ENCODE peak calls at places on chromosomes 12 and 14, in five cellular contexts. F is aorta, T is neuronal stem cell, P is uterus, N is heart left ventricle. S is an unnamed sample.

GRCh38 chr12:103387385-103387784 is 108.4 kb downstream of the C12orf42 start:
- DNase-seq in F (no peak), T (no peak), P (no peak), N (no peak), S (no peak)

GRCh38 chr12:98485792-98486347 is 29.5 kb upstream of the TMPO start:
- DNase-seq in F (no peak), T (no peak), P (no peak), N (no peak), S (no peak)

GRCh38 chr14:47438650-47439140 is 236.7 kb downstream of the MDGA2 start:
- DNase-seq in F (no peak), T (no peak), P (no peak), N (no peak), S (no peak)

GRCh38 chr14:67426983-67427601 is 15.1 kb upstream of the PLEK2 start:
- DNase-seq in F (peak; percentile 87), T (peak; percentile 67), P (peak; percentile 54), N (peak; percentile 80), S (peak; percentile 85)

GRCh38 chr14:47442206-47442605 is 233.2 kb downstream of the MDGA2 start:
- DNase-seq in F (no peak), T (peak; percentile 21), P (no peak), N (no peak), S (no peak)

GRCh38 chr14:103808403-103809001 is 38.9 kb downstream of the PPP1R13B start:
- DNase-seq in F (peak; percentile 88), T (peak; percentile 63), P (peak; percentile 76), N (peak; percentile 81), S (peak; percentile 69)

GRCh38 chr14:69693823-69694729 is 72.9 kb upstream of the SRSF5 start:
- DNase-seq in F (no peak), T (no peak), P (no peak), N (no peak), S (no peak)

GRCh38 chr12:46660276-46660675 is 165.5 kb downstream of the SLC38A4 start:
- DNase-seq in F (no peak), T (no peak), P (no peak), N (no peak), S (no peak)

GRCh38 chr14:89856871-89857345 is 97.6 kb downstream of the EFCAB11 start:
- DNase-seq in F (no peak), T (no peak), P (no peak), N (no peak), S (no peak)

GRCh38 chr12:26555139-26555538 is 277.9 kb downstream of the ITPR2 start:
- DNase-seq in F (no peak), T (no peak), P (no peak), N (no peak), S (no peak)

GRCh38 chr12:25051583-25052190 is 102.8 kb upstream of the BCAT1 start:
- DNase-seq in F (no peak), T (no peak), P (no peak), N (no peak), S (no peak)

GRCh38 chr12:52752516-52752915 is 24.6 kb downstream of the KRT76 start:
- DNase-seq in F (no peak), T (no peak), P (no peak), N (no peak), S (no peak)

GRCh38 chr14:51328089-51328941 is 88.3 kb downstream of the TMX1 start:
- DNase-seq in F (no peak), T (no peak), P (peak; percentile 77), N (peak; percentile 39), S (peak; percentile 21)

GRCh38 chr14:94646066-94646465 is 33.9 kb downstream of the SERPINA3 start:
- DNase-seq in F (no peak), T (no peak), P (no peak), N (no peak), S (no peak)

GRCh38 chr12:121579981-121580868 is 598 bp downstream of the KDM2B start:
- DNase-seq in F (peak; percentile 90), T (peak; percentile 85), P (peak; percentile 79), N (peak; percentile 84), S (peak; percentile 74)

GRCh38 chr14:87049886-87050820 is 942.8 kb downstream of the GALC start:
- DNase-seq in F (no peak), T (no peak), P (no peak), N (no peak), S (no peak)

GRCh38 chr12:69884386-69884785 is 59.4 kb downstream of the MYRFL start:
- DNase-seq in F (no peak), T (no peak), P (no peak), N (no peak), S (no peak)

GRCh38 chr12:26226629-26227375 is 31.4 kb downstream of the SSPN start:
- DNase-seq in F (peak; percentile 81), T (peak; percentile 52), P (no peak), N (peak; percentile 49), S (peak; percentile 59)

GRCh38 chr12:3944620-3945019 is 71.4 kb upstream of the PARP11 start:
- DNase-seq in F (no peak), T (no peak), P (no peak), N (no peak), S (no peak)

GRCh38 chr12:120538281-120539156 is 4.4 kb downstream of the RNF10 start:
- DNase-seq in F (peak; percentile 80), T (no peak), P (peak; percentile 39), N (peak; percentile 82), S (peak; percentile 70)

GRCh38 chr12:3315201-3315661 is 175.8 kb upstream of the PRMT8 start:
- DNase-seq in F (no peak), T (no peak), P (peak; percentile 72), N (peak; percentile 86), S (peak; percentile 64)

GRCh38 chr14:90844321-90844720 is 28.1 kb upstream of the TTC7B start:
- DNase-seq in F (no peak), T (no peak), P (no peak), N (no peak), S (no peak)

GRCh38 chr14:96594961-96595360 is 92.8 kb downstream of the PAPOLA start:
- DNase-seq in F (no peak), T (no peak), P (no peak), N (no peak), S (no peak)

GRCh38 chr14:74922752-74923401 is at the start of gene RPS6KL1:
- DNase-seq in F (peak; percentile 96), T (peak; percentile 83), P (peak; percentile 70), N (peak; percentile 92), S (peak; percentile 86)

GRCh38 chr12:52581066-52581465 is 7.4 kb upstream of the KRT74 start:
- DNase-seq in F (no peak), T (no peak), P (no peak), N (no peak), S (no peak)

GRCh38 chr12:89179983-89180382 is 172.3 kb downstream of the DUSP6 start:
- DNase-seq in F (no peak), T (no peak), P (peak; percentile 71), N (peak; percentile 35), S (no peak)

GRCh38 chr12:48197967-48198618 is 5.0 kb downstream of the OR10AD1 start:
- DNase-seq in F (peak; percentile 98), T (peak; percentile 90), P (peak; percentile 96), N (peak; percentile 99), S (peak; percentile 99)

GRCh38 chr12:51592034-51592705 is 1.1 kb downstream of the SCN8A start:
- DNase-seq in F (no peak), T (peak; percentile 6), P (no peak), N (no peak), S (no peak)

GRCh38 chr12:116803018-116803736 is 65.1 kb downstream of the RNFT2 start:
- DNase-seq in F (no peak), T (no peak), P (no peak), N (no peak), S (no peak)

DNA sequence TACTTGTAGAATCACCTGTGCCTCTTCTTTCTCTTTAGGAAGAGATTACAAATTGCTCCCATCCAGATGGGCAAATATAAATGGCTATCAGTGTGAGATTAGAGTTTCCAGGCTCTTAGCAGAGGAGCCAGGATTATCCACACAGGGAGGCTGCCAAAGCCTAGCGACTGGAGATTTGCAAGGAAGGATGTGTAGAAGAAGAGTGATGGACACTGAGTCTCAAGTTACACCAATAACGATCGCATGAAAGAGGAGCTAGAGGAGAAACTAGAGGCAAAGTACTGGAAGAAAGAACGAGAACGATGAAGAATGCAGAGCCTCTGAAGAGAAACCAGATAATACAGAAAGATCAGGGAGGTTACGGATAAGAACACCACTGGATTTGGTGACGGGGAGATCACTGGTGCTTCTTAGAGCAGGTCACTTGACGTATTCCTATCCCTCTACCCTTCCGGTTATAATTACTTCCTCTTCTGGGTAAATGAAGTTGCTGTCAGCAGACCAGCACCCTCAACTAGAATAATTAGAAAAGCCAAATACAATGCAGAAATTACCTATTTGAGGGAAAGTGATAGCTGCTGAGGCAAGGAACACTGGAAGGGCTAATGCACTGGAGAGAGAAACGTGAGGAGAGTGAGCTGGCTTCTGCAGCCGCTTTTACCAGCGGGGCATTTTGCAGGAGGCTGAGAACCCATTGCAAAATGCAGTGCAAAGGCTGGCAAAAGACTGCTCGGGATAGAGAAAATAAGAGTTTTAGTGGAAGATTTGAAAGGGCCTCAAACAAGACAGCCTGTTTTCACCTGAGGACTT is 93.2 kb upstream of the HIF1A start:
- DNase-seq in F (no peak), T (no peak), P (no peak), N (no peak), S (no peak)
- H3K27ac ChIP-seq in F (no peak overlapping the region), T (no peak overlapping the region), P (no peak overlapping the region), N (no peak overlapping the region), S (no peak overlapping the region)

GRCh38 chr14:92539419-92539818 is 25.8 kb downstream of the RIN3 start:
- DNase-seq in F (no peak), T (no peak), P (no peak), N (no peak), S (no peak)

GRCh38 chr14:92538412-92539017 is 24.9 kb downstream of the RIN3 start:
- DNase-seq in F (no peak), T (no peak), P (no peak), N (no peak), S (no peak)

GRCh38 chr14:92532490-92533163 is 19.0 kb downstream of the RIN3 start:
- DNase-seq in F (no peak), T (no peak), P (no peak), N (no peak), S (no peak)

GRCh38 chr14:92531151-92531873 is 17.7 kb downstream of the RIN3 start:
- DNase-seq in F (no peak), T (no peak), P (no peak), N (no peak), S (no peak)

GRCh38 chr14:92534863-92535654 is 21.5 kb downstream of the RIN3 start:
- DNase-seq in F (no peak), T (no peak), P (no peak), N (no peak), S (no peak)
- H3K4me3 ChIP-seq in F (no peak overlapping the region), T (no peak overlapping the region), P (no peak overlapping the region), N (no peak overlapping the region), S (no peak overlapping the region)

GRCh38 chr12:2283480-2283879 is 230.7 kb downstream of the CACNA1C start:
- DNase-seq in F (no peak), T (no peak), P (no peak), N (no peak), S (no peak)
- H3K27ac ChIP-seq in F (no peak overlapping the region), T (no peak overlapping the region), P (peak overlapping the region; percentile 74), N (peak overlapping the region; percentile 42), S (no peak overlapping the region)

GRCh38 chr12:110284597-110284996 is 3.5 kb downstream of the ATP2A2 start:
- DNase-seq in F (no peak), T (no peak), P (no peak), N (no peak), S (no peak)

GRCh38 chr12:110287986-110288385 is 6.9 kb downstream of the ATP2A2 start:
- DNase-seq in F (no peak), T (no peak), P (no peak), N (no peak), S (no peak)

GRCh38 chr12:110289021-110289710 is 8.1 kb downstream of the ATP2A2 start:
- DNase-seq in F (no peak), T (no peak), P (no peak), N (no peak), S (no peak)

GRCh38 chr12:110289711-110290078 is 8.6 kb downstream of the ATP2A2 start:
- DNase-seq in F (no peak), T (no peak), P (no peak), N (no peak), S (no peak)
- H3K4me3 ChIP-seq in F (no peak overlapping the region), T (no peak overlapping the region), P (no peak overlapping the region), N (no peak overlapping the region), S (peak overlapping the region; percentile 96)